ENCODE peak calls at places on chromosomes 4 and X, in seven cellular contexts. F, W, E, P, Z, M and G are unnamed samples.

GRCh38 chrX:56978172-56978571 is 17.2 kb downstream of the SPIN3 start:
- DNase-seq in F (peak; percentile 41), W (peak; percentile 30), E (peak; percentile 59), P (peak; percentile 17), Z (peak; percentile 63), M (peak; percentile 25), G (peak; percentile 13)

GRCh38 chr4:55410431-55410830 is 14.7 kb downstream of the TMEM165 start:
- DNase-seq in F (no peak), W (no peak), E (no peak), P (no peak), Z (no peak), M (no peak), G (no peak)

GRCh38 chr4:81826336-81826735 is 354.6 kb upstream of the RASGEF1B start:
- DNase-seq in F (no peak), W (no peak), E (no peak), P (no peak), Z (no peak), M (no peak), G (no peak)

GRCh38 chrX:154738013-154738738 is 12.7 kb downstream of the GAB3 start:
- DNase-seq in F (no peak), W (no peak), E (no peak), P (no peak), Z (peak; percentile 90), M (no peak), G (peak; percentile 39)

GRCh38 chr4:40238700-40239548 is 42.1 kb downstream of the RHOH start:
- DNase-seq in F (no peak), W (no peak), E (peak; percentile 83), P (peak; percentile 54), Z (no peak), M (no peak), G (peak; percentile 89)

GRCh38 chr4:147760695-147761094 is 28.8 kb downstream of the ARHGAP10 start:
- DNase-seq in F (peak; percentile 56), W (no peak), E (no peak), P (no peak), Z (no peak), M (no peak), G (no peak)

GRCh38 chr4:76430519-76431388 is 4.3 kb upstream of the SHROOM3 start:
- DNase-seq in F (peak; percentile 50), W (no peak), E (peak; percentile 32), P (no peak), Z (peak; percentile 73), M (no peak), G (peak; percentile 8)

GRCh38 chr4:168514249-168514852 is 17.5 kb downstream of the PALLD start:
- DNase-seq in F (peak; percentile 39), W (no peak), E (no peak), P (no peak), Z (peak; percentile 71), M (no peak), G (peak; percentile 31)

GRCh38 chrX:153564047-153564606 is 34.8 kb downstream of the CCNQ start:
- DNase-seq in F (no peak), W (no peak), E (no peak), P (no peak), Z (no peak), M (no peak), G (no peak)

GRCh38 chr4:185115827-185116232 is 27.2 kb upstream of the SLC25A4 start:
- DNase-seq in F (peak; percentile 74), W (peak; percentile 50), E (no peak), P (no peak), Z (no peak), M (peak; percentile 66), G (no peak)

GRCh38 chr4:71230258-71230594 is 108.6 kb upstream of the SLC4A4 start:
- DNase-seq in F (no peak), W (no peak), E (no peak), P (no peak), Z (no peak), M (no peak), G (no peak)

GRCh38 chrX:30680618-30681017 is 27.4 kb downstream of the GK start:
- DNase-seq in F (no peak), W (no peak), E (no peak), P (no peak), Z (no peak), M (no peak), G (no peak)

GRCh38 chr4:35252866-35253265 is 991.4 kb downstream of the ARAP2 start:
- DNase-seq in F (no peak), W (no peak), E (no peak), P (no peak), Z (no peak), M (no peak), G (no peak)

GRCh38 chr4:113339430-113339813 is 290.0 kb downstream of the ANK2 start:
- DNase-seq in F (no peak), W (no peak), E (no peak), P (no peak), Z (peak; percentile 67), M (no peak), G (no peak)